ENCODE peak calls at places on chromosomes 11 and 22, in eight cellular contexts. Z is aorta, S is tibial artery, P is left lung, O is body of pancreas, U is neuronal stem cell, H is osteoblast, D is PC-3. E is an unnamed sample.
A peak's percentile ranks its signal among the peaks of the same experiment; 100 is the strongest.

GRCh38 chr22:36465232-36466021 is 16.0 kb downstream of the TXN2 start:
- DNase-seq in Z (peak; percentile 89), S (peak; percentile 91), P (peak; percentile 89), O (peak; percentile 97), U (no peak), H (peak; percentile 97), D (peak; percentile 95), E (peak; percentile 91)

GRCh38 chr11:28903716-28904115 is 795.5 kb downstream of the METTL15 start:
- DNase-seq in Z (no peak), S (no peak), P (no peak), O (no peak), U (no peak), H (no peak), D (no peak), E (no peak)

GRCh38 chr11:92911478-92911877 is 58.0 kb upstream of the MTNR1B start:
- DNase-seq in Z (no peak), S (no peak), P (no peak), O (no peak), U (no peak), H (no peak), D (no peak), E (no peak)

GRCh38 chr11:62546244-62546936 is at the start of gene AHNAK:
- DNase-seq in Z (peak; percentile 93), S (peak; percentile 94), P (peak; percentile 94), O (peak; percentile 70), U (peak; percentile 61), H (peak; percentile 95), D (peak; percentile 75), E (peak; percentile 88)

GRCh38 chr22:44837481-44837880 is 85.1 kb downstream of the ARHGAP8 start:
- DNase-seq in Z (peak; percentile 4), S (no peak), P (peak; percentile 42), O (no peak), U (no peak), H (no peak), D (no peak), E (no peak)

GRCh38 chr11:66126064-66126463 is 56.0 kb downstream of the PACS1 start:
- DNase-seq in Z (no peak), S (no peak), P (no peak), O (no peak), U (no peak), H (no peak), D (no peak), E (no peak)

GRCh38 chr11:10317776-10318526 is 13.1 kb downstream of the ADM start:
- DNase-seq in Z (no peak), S (no peak), P (no peak), O (no peak), U (no peak), H (no peak), D (no peak), E (no peak)

GRCh38 chr22:31055322-31056159 is 25.6 kb upstream of the SMTN start:
- DNase-seq in Z (peak; percentile 94), S (peak; percentile 97), P (peak; percentile 92), O (peak; percentile 82), U (peak; percentile 26), H (peak; percentile 96), D (peak; percentile 83), E (peak; percentile 86)

GRCh38 chr11:43359432-43359818 is 705 bp downstream of the TTC17 start:
- DNase-seq in Z (no peak), S (no peak), P (no peak), O (no peak), U (peak; percentile 23), H (no peak), D (peak; percentile 23), E (no peak)

GRCh38 chr11:64711944-64712306 is 11.1 kb downstream of the NRXN2 start:
- DNase-seq in Z (no peak), S (no peak), P (no peak), O (no peak), U (no peak), H (peak; percentile 77), D (no peak), E (no peak)

DNA sequence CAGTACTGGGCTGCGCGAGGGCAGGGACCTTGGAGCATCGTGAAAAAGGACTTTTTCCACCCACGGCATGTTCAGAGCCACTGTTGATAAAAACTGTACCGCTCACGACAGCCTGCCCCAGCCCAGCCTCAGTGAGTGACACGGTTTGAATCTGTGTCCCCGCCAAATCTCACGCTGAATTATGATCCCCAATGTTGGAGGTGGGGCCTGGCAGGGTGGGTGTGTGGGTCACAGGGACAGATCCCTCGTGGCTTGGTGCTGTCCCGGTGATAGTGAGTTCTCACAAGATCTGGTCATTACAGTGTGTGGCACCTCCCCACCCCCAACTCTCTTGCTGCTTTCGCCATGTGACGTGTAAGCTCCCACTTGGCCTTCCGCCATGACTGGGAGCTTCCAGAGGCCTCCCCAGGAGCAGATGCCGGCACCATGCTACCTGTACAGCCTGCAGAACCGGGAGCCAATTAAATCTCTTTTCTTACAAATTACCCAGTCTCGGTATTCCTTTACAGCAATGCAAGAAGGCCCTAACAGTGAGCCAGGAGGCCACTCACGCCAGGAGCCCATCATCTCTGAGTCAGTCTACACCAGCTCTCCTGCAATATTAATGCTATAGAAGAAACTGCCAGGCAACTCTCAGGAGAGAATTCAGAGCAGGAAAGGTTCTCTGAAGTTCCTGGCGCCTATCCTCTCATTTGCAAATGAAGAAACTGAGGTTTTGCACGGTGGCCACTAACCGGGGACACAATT is 1.3 kb downstream of the TOLLIP start:
- DNase-seq in Z (no peak), S (no peak), P (no peak), O (peak; percentile 67), U (no peak), H (peak; percentile 95), D (peak; percentile 14), E (no peak)
- H3K4me1 ChIP-seq in Z (no peaks in the 10 kb centered on the region), S (peaks cover 54% of the 10 kb centered on the region), P (peaks cover 22% of the 10 kb centered on the region), O (peaks cover 66% of the 10 kb centered on the region), U (peaks cover 9% of the 10 kb centered on the region), H (peaks cover 16% of the 10 kb centered on the region), D (peaks cover 27% of the 10 kb centered on the region), E (peaks cover 45% of the 10 kb centered on the region)

DNA sequence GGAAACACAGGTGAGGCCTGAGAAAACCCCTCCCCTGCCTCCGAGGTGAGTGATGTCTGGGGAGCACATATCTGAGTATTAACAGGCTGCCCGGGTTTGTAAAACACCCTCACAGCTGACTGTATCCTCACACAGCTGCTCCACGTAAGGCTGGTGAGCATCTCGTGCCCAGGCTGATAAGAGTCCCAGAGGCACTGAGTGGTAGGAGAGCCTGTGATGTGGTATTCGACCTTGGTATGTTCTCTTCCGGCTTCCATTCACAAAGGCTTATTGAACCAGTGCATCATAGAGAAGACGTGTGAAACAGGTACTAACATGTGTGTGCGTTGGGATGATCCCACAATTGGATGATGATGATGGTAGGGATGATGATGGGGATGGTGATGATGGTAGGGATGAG is 71.7 kb downstream of the RASSF10 start:
- DNase-seq in Z (no peak), S (no peak), P (no peak), O (no peak), U (no peak), H (no peak), D (no peak), E (no peak)
- H3K27me3 ChIP-seq in Z (no peaks in the 10 kb centered on the region), S (peaks cover 11% of the 10 kb centered on the region), P (no peaks in the 10 kb centered on the region), O (no peaks in the 10 kb centered on the region), U (no peaks in the 10 kb centered on the region), H (peaks cover 65% of the 10 kb centered on the region), D (no peaks in the 10 kb centered on the region), E (peaks cover 2% of the 10 kb centered on the region)

GRCh38 chr22:19851291-19852176 is 3.1 kb downstream of the GNB1L start:
- DNase-seq in Z (no peak), S (no peak), P (no peak), O (no peak), U (no peak), H (peak; percentile 38), D (no peak), E (no peak)

GRCh38 chr22:19850482-19851109 is 4.1 kb downstream of the GNB1L start:
- DNase-seq in Z (no peak), S (no peak), P (no peak), O (no peak), U (no peak), H (peak; percentile 57), D (no peak), E (no peak)

GRCh38 chr22:19853058-19853878 is 1.4 kb downstream of the GNB1L start:
- DNase-seq in Z (no peak), S (no peak), P (no peak), O (no peak), U (no peak), H (peak; percentile 48), D (no peak), E (no peak)

GRCh38 chr22:19853879-19854777 is 546 bp downstream of the GNB1L start:
- DNase-seq in Z (peak; percentile 51), S (peak; percentile 63), P (no peak), O (no peak), U (no peak), H (peak; percentile 73), D (no peak), E (no peak)

GRCh38 chr22:19852177-19852781 is 2.4 kb downstream of the GNB1L start:
- DNase-seq in Z (peak; percentile 55), S (no peak), P (peak; percentile 75), O (no peak), U (no peak), H (peak; percentile 21), D (no peak), E (peak; percentile 51)
- H3K4me3 ChIP-seq in Z (no peak overlapping the region), S (no peak overlapping the region), P (no peak overlapping the region), O (no peak overlapping the region), U (no peak overlapping the region), H (no peak overlapping the region), D (peak overlapping the region; percentile 96), E (no peak overlapping the region)

GRCh38 chr11:206516-207212 is 535 bp downstream of the BET1L start:
- DNase-seq in Z (peak; percentile 60), S (peak; percentile 76), P (no peak), O (peak; percentile 37), U (peak; percentile 12), H (peak; percentile 95), D (no peak), E (no peak)
- H3K4me1 ChIP-seq in Z (no peaks in the 10 kb centered on the region), S (peaks cover 55% of the 10 kb centered on the region), P (peaks cover 25% of the 10 kb centered on the region), O (peaks cover 51% of the 10 kb centered on the region), U (peaks cover 18% of the 10 kb centered on the region), H (peaks cover 33% of the 10 kb centered on the region), D (peaks cover 23% of the 10 kb centered on the region), E (peaks cover 24% of the 10 kb centered on the region)

GRCh38 chr22:49083607-49084006 is 744.1 kb downstream of the BRD1 start:
- DNase-seq in Z (no peak), S (peak; percentile 21), P (no peak), O (no peak), U (no peak), H (peak; percentile 18), D (no peak), E (no peak)
- H3K27me3 ChIP-seq in Z (no peaks in the 10 kb centered on the region), S (peaks cover 22% of the 10 kb centered on the region), P (no peaks in the 10 kb centered on the region), O (no peaks in the 10 kb centered on the region), U (no peaks in the 10 kb centered on the region), H (no peaks in the 10 kb centered on the region), D (no peaks in the 10 kb centered on the region), E (peaks cover 7% of the 10 kb centered on the region)

DNA sequence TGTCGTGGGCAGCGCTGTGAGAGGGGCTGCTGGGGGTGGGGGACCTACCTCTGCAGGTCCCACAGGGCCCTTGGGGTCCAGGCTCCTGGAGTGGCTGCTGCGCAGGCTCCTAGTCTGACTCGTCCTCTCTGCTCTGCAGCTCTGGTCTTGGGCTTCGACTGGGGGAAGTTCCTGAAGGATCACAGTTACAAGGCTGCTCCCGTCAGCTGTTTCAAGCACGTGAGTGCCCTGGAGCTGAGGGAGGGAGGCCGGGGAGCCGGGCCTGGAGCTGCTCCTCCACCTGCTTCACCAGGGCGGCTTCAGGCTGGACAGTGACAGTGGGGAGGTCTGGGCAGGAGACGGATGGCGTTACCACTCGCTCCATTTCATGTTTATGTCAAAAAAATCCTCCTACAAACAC is 11.9 kb downstream of the L3MBTL2 start:
- DNase-seq in Z (no peak), S (no peak), P (no peak), O (no peak), U (no peak), H (peak; percentile 86), D (no peak), E (no peak)
- H3K4me3 ChIP-seq in Z (no peak overlapping the region), S (no peak overlapping the region), P (no peak overlapping the region), O (no peak overlapping the region), U (peak overlapping the region; percentile 28), H (peak overlapping the region; percentile 59), D (no peak overlapping the region), E (no peak overlapping the region)